ENCODE peak calls at places on chromosomes 3 and 15, in seven cellular contexts. U is thoracic aorta, D is cardiac fibroblast, O is retinal pigment epithelial cell, Y is AG04450, R is foreskin fibroblast, Z is cardiac muscle cell. A is an unnamed sample.

GRCh38 chr3:42149537-42150426 is 58.6 kb downstream of the TRAK1 start:
- DNase-seq in Z (no peak), D (no peak), O (no peak), R (no peak), U (no peak), Y (no peak), A (no peak)

GRCh38 chr15:65094294-65094995 is 17.9 kb downstream of the KBTBD13 start:
- DNase-seq in Y (no peak), O (no peak), D (no peak), Z (no peak), U (no peak), R (no peak), A (no peak)

GRCh38 chr3:963255-963654 is 129.6 kb upstream of the CNTN6 start:
- DNase-seq in Z (no peak), Y (no peak), D (no peak), O (no peak), R (no peak), U (no peak), A (no peak)

GRCh38 chr15:83207622-83208356 is at the start of gene HDGFL3:
- DNase-seq in R (peak), Z (peak), D (peak), U (no peak), Y (no peak), O (no peak), A (peak)

GRCh38 chr15:38904298-38904697 is 339.7 kb upstream of the RASGRP1 start:
- DNase-seq in D (no peak), Y (no peak), R (no peak), U (no peak), O (no peak), Z (no peak), A (no peak)

GRCh38 chr15:74802290-74802689 is 10.3 kb upstream of the LMAN1L start:
- DNase-seq in Y (no peak), D (no peak), R (no peak), U (no peak), O (no peak), Z (no peak), A (no peak)

GRCh38 chr3:165895919-165896318 is 58.7 kb upstream of the BCHE start:
- DNase-seq in Y (no peak), R (no peak), D (no peak), O (no peak), Z (no peak), U (no peak), A (peak)

GRCh38 chr15:89794627-89795241 is 18.6 kb downstream of the MESP2 start:
- DNase-seq in O (no peak), U (no peak), Z (peak), D (peak), Y (no peak), R (no peak), A (no peak)

GRCh38 chr15:101024709-101025108 is 105.6 kb downstream of the LRRK1 start:
- DNase-seq in R (no peak), O (no peak), U (no peak), D (no peak), Z (no peak), Y (no peak), A (no peak)

GRCh38 chr3:71191031-71191482 is 392.5 kb downstream of the FOXP1 start:
- DNase-seq in Z (no peak), U (no peak), Y (no peak), R (no peak), D (no peak), O (no peak), A (no peak)

GRCh38 chr3:38738630-38739395 is 77.2 kb downstream of the SCN10A start:
- DNase-seq in R (no peak), D (peak), O (no peak), Z (peak), Y (no peak), U (no peak), A (peak)

GRCh38 chr3:9385209-9385936 is 12.0 kb upstream of the SETD5 start:
- DNase-seq in Z (no peak), Y (no peak), D (no peak), R (no peak), O (no peak), U (no peak), A (no peak)

GRCh38 chr3:52358362-52358940 is 42.3 kb downstream of the DNAH1 start:
- DNase-seq in Y (no peak), R (no peak), D (no peak), U (no peak), O (no peak), Z (no peak), A (no peak)

GRCh38 chr3:113157408-113157980 is 53.9 kb upstream of the BOC start:
- DNase-seq in Z (peak), O (no peak), D (no peak), Y (no peak), U (no peak), R (no peak), A (no peak)

GRCh38 chr3:14925729-14926591 is 21.4 kb upstream of the NR2C2 start:
- DNase-seq in Z (peak), D (peak), U (no peak), O (no peak), R (peak), Y (peak), A (peak)

GRCh38 chr3:155442066-155442465 is 148.6 kb upstream of the STRIT1 start:
- DNase-seq in O (no peak), D (no peak), R (no peak), Z (no peak), U (no peak), Y (no peak), A (no peak)

GRCh38 chr3:43327184-43327950 is 41.0 kb downstream of the SNRK start:
- DNase-seq in Z (peak), D (peak), R (peak), Y (no peak), O (peak), U (no peak), A (no peak)

GRCh38 chr3:27643355-27643754 is 78.8 kb downstream of the EOMES start:
- DNase-seq in Y (no peak), U (no peak), D (no peak), Z (no peak), R (no peak), O (no peak), A (no peak)

GRCh38 chr3:128011140-128011539 is 41.1 kb upstream of the SEC61A1 start:
- DNase-seq in Y (no peak), Z (peak), D (peak), U (no peak), R (no peak), O (no peak), A (peak)

GRCh38 chr3:125024817-125025216 is 31.0 kb downstream of the HEG1 start:
- DNase-seq in O (no peak), Y (no peak), U (no peak), D (no peak), Z (no peak), R (no peak), A (no peak)

GRCh38 chr3:61814674-61815073 is 253.3 kb downstream of the PTPRG start:
- DNase-seq in D (no peak), O (no peak), R (no peak), Z (no peak), Y (no peak), U (no peak), A (no peak)

GRCh38 chr15:26294062-26294689 is 431.0 kb upstream of the ATP10A start:
- DNase-seq in U (no peak), D (no peak), R (no peak), Y (no peak), O (no peak), Z (no peak), A (no peak)

GRCh38 chr3:51593697-51594096 is 55.2 kb downstream of the RAD54L2 start:
- DNase-seq in O (no peak), R (no peak), Z (no peak), Y (no peak), D (no peak), U (no peak), A (no peak)

GRCh38 chr3:24472358-24472757 is 22.3 kb downstream of the THRB start:
- DNase-seq in U (no peak), Y (no peak), R (no peak), O (peak), Z (no peak), D (no peak), A (no peak)

GRCh38 chr3:106688463-106688862 is 688.8 kb upstream of the CCDC54 start:
- DNase-seq in U (no peak), R (peak), Z (peak), D (peak), O (peak), Y (peak), A (no peak)

GRCh38 chr15:75928680-75929608 is 25.3 kb downstream of the FBXO22 start:
- DNase-seq in D (peak), Z (peak), U (no peak), O (no peak), Y (no peak), R (no peak), A (peak)

GRCh38 chr15:55221090-55222011 is 24.6 kb upstream of the RSL24D1 start:
- DNase-seq in R (peak), Z (peak), D (peak), U (no peak), O (peak), Y (peak), A (peak)

GRCh38 chr3:69288161-69288895 is 97.6 kb downstream of the FRMD4B start:
- DNase-seq in D (no peak), U (no peak), Y (no peak), Z (no peak), O (no peak), R (no peak), A (peak)

GRCh38 chr3:122458992-122459391 is 43.1 kb upstream of the WDR5B start:
- DNase-seq in Z (peak), Y (peak), R (peak), O (peak), U (no peak), D (peak), A (peak)

GRCh38 chr15:57655809-57656208 is 50.7 kb upstream of the POLR2M start:
- DNase-seq in Y (no peak), D (no peak), Z (no peak), U (no peak), R (no peak), O (no peak), A (peak)

GRCh38 chr3:50657407-50657806 is 17.3 kb upstream of the DOCK3 start:
- DNase-seq in U (no peak), Z (no peak), R (no peak), O (no peak), D (no peak), Y (no peak), A (no peak)

DNA sequence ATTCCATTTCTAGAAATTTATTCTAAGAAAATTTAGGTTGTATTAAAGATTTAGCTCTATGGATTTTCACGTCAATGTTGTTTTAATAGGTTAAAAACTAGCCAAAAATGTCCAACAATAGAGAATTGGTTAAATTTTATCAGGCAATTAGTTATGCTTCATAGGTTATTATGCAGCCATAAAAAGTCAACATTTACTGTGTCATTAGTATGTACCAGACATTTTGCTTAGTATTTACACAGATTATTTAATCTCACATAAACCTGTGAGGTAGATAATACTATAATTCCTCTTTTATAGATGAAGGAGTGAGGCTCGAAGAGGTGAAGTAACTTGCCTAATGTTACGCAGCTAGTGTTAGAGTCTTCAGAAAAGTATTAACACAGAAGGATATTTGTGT is 70.6 kb upstream of the LRRFIP2 start:
- DNase-seq in U (no peak), R (no peak), Y (no peak), O (no peak), D (no peak), Z (no peak), A (no peak)
- H3K4me3 ChIP-seq in U (peak), R (peak), Y (peak), O (peak), D (peak), Z (peak), A (peak)

DNA sequence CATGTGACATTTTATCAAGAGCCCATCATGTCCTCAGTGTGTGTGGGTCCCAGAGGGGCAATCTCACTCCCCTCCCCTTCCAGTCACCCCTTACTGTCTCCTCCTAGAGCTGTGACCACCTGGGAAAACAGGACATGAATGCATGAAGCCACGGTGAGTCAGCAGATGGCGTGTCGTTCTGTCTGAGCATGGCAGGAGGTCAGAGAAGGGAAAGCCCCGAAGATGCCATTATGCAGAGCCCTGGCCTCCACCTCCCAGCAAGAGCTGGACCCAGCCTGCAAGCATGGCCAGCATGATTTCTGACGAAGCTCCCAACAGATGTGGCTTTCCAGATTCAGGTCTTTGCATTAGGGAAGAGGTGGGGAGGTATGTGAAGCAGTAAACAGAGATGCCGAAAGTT is 118.4 kb downstream of the TLE3 start:
- DNase-seq in Z (no peak), Y (no peak), D (no peak), R (no peak), O (no peak), U (no peak), A (peak)
- TF ChIP-seq CTCF in Z (no peak), Y (no peak), D (no peak), R (no peak), O (no peak), U (no peak), A (peak)

GRCh38 chr3:40206522-40206921 is 103.0 kb upstream of the EIF1B start:
- DNase-seq in Z (no peak), O (no peak), U (no peak), R (no peak), D (no peak), Y (no peak), A (no peak)

GRCh38 chr3:40196966-40197365 is 112.5 kb upstream of the EIF1B start:
- DNase-seq in O (no peak), Z (no peak), Y (no peak), D (no peak), R (no peak), U (no peak), A (no peak)

GRCh38 chr3:40201770-40202169 is 107.7 kb upstream of the EIF1B start:
- DNase-seq in Y (no peak), R (no peak), Z (no peak), O (no peak), D (no peak), U (no peak), A (no peak)

GRCh38 chr3:40200754-40201316 is 108.7 kb upstream of the EIF1B start:
- DNase-seq in Y (no peak), Z (no peak), R (no peak), O (no peak), U (no peak), D (no peak), A (no peak)
- H3K4me3 ChIP-seq in Y (peak), Z (no peak), R (no peak), O (no peak), U (no peak), D (no peak), A (no peak)

GRCh38 chr3:186090884-186091283 is 18.0 kb downstream of the ETV5 start:
- DNase-seq in Z (no peak), U (no peak), D (no peak), O (no peak), R (no peak), Y (no peak), A (no peak)

GRCh38 chr3:186095584-186096061 is 13.3 kb downstream of the ETV5 start:
- DNase-seq in D (no peak), U (no peak), R (no peak), Y (no peak), O (no peak), Z (no peak), A (no peak)

GRCh38 chr3:186092360-186093070 is 16.4 kb downstream of the ETV5 start:
- DNase-seq in Z (no peak), U (no peak), O (no peak), D (no peak), R (no peak), Y (no peak), A (no peak)

GRCh38 chr3:186094696-186095095 is 14.2 kb downstream of the ETV5 start:
- DNase-seq in Z (no peak), O (no peak), Y (no peak), D (no peak), R (no peak), U (no peak), A (no peak)

DNA sequence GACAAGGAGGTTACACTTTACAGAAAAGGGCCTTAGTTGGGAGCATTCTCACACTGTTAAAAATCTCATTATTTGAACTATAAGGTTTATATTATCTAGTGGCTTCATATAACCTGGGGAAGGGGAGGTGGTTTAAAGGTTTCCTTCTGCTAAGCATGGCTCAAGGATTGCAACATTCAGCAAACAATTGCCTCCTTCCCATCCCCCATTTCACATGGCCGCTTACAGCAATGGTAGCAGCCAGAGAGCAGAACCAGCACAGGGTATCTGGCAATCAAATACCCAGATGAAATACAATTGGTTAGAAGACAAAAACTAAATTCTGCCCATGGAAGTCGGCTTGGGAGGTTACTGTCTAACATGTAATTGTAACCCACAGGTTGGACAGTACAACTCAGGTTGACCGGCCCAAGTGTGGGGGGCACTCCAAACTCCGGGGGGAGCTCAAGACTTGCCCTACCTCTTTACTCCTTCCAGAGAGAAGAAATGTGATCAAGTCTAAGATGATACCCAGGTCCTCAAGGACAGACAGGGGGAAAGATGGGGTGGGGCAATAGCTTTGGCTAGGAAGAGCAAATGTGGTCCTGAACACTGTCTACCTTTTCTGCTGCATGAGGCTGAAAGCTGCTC is 15.5 kb downstream of the ETV5 start:
- DNase-seq in Z (no peak), O (no peak), R (no peak), D (no peak), Y (no peak), U (no peak), A (no peak)
- TF ChIP-seq CTCF in Z (no peak), O (no peak), R (no peak), D (no peak), Y (no peak), U (no peak), A (no peak)